ENCODE peak calls at places on chromosomes 4 and X, in nine cellular contexts. M is HTR-8/SVneo; J is H4; C is amniotic stem cell; R is stromal cell of bone marrow; F is posterior cingulate gyrus; T is Caco-2; V is activated T-cell treated with anti-CD3 and anti-CD28 coated beads, Interleukin-2, amount 50 U/mL, for 72 hours; P is naive thymus-derived CD8-positive, alpha-beta T cell. D is an unnamed sample.

GRCh38 chr4:8176547-8177399 is 18.2 kb upstream of the ABLIM2 start:
- DNase-seq in M (peak; percentile 78), J (peak; percentile 68), C (no peak), R (no peak), F (no peak), T (peak; percentile 71), V (peak; percentile 32), P (peak; percentile 62), D (no peak)

GRCh38 chr4:104677122-104677521 is 182.4 kb upstream of the CXXC4 start:
- DNase-seq in M (no peak), J (peak; percentile 55), C (no peak), R (no peak), F (no peak), T (no peak), V (no peak), P (no peak), D (no peak)

GRCh38 chrX:39289827-39290226 is 488.6 kb downstream of the MID1IP1 start:
- DNase-seq in M (no peak), J (no peak), C (no peak), R (no peak), F (no peak), T (no peak), V (no peak), P (no peak), D (no peak)

GRCh38 chr4:113505057-113505456 is 256.5 kb downstream of the CAMK2D start:
- DNase-seq in M (no peak), J (no peak), C (no peak), R (no peak), F (no peak), T (no peak), V (no peak), P (no peak), D (no peak)

GRCh38 chr4:60790608-60791007 is 409.5 kb upstream of the ADGRL3 start:
- DNase-seq in M (no peak), J (no peak), C (no peak), R (no peak), F (no peak), T (no peak), V (no peak), P (no peak), D (no peak)

GRCh38 chrX:135707880-135708279 is 5.6 kb upstream of the CT45A1 start:
- DNase-seq in M (no peak), J (peak; percentile 47), C (no peak), R (no peak), F (no peak), T (peak; percentile 36), V (peak; percentile 45), P (peak; percentile 4), D (no peak)

GRCh38 chr4:30836231-30836630 is 116.1 kb downstream of the PCDH7 start:
- DNase-seq in M (no peak), J (no peak), C (no peak), R (no peak), F (no peak), T (no peak), V (no peak), P (no peak), D (no peak)

GRCh38 chrX:35006361-35006760 is 63.8 kb downstream of the FAM47B start:
- DNase-seq in M (no peak), J (no peak), C (no peak), R (no peak), F (no peak), T (no peak), V (no peak), P (no peak), D (no peak)

GRCh38 chr4:143616771-143617170 is 83.7 kb downstream of the FREM3 start:
- DNase-seq in M (peak; percentile 2), J (peak; percentile 76), C (no peak), R (peak; percentile 64), F (no peak), T (no peak), V (peak; percentile 29), P (no peak), D (no peak)

GRCh38 chr4:113784497-113785254 is 23.1 kb upstream of the CAMK2D start:
- DNase-seq in M (peak; percentile 42), J (peak; percentile 89), C (peak; percentile 71), R (peak; percentile 98), F (no peak), T (no peak), V (no peak), P (no peak), D (peak; percentile 94)

GRCh38 chrX:34918091-34918736 is 24.4 kb upstream of the FAM47B start:
- DNase-seq in M (no peak), J (no peak), C (peak; percentile 8), R (peak; percentile 27), F (no peak), T (no peak), V (no peak), P (no peak), D (no peak)

GRCh38 chrX:103776586-103776985 is at the start of gene PLP1:
- DNase-seq in M (no peak), J (no peak), C (no peak), R (no peak), F (no peak), T (no peak), V (no peak), P (no peak), D (no peak)

GRCh38 chr4:145042601-145043000 is 55.4 kb downstream of the ANAPC10 start:
- DNase-seq in M (no peak), J (no peak), C (no peak), R (no peak), F (no peak), T (no peak), V (no peak), P (no peak), D (no peak)

GRCh38 chr4:8340721-8341680 is 71.4 kb downstream of the HTRA3 start:
- DNase-seq in M (no peak), J (no peak), C (no peak), R (no peak), F (peak; percentile 18), T (no peak), V (no peak), P (no peak), D (no peak)

GRCh38 chrX:50881028-50881427 is 29.5 kb upstream of the BMP15 start:
- DNase-seq in M (no peak), J (no peak), C (no peak), R (no peak), F (no peak), T (no peak), V (peak; percentile 1), P (no peak), D (no peak)

GRCh38 chr4:123849495-123849894 is 452.9 kb downstream of the SPRY1 start:
- DNase-seq in M (no peak), J (no peak), C (no peak), R (no peak), F (no peak), T (no peak), V (no peak), P (no peak), D (no peak)

GRCh38 chr4:86586160-86586572 is 7.9 kb upstream of the PTPN13 start:
- DNase-seq in M (no peak), J (no peak), C (no peak), R (no peak), F (no peak), T (no peak), V (no peak), P (no peak), D (no peak)

GRCh38 chr4:125420499-125420898 is 105.7 kb downstream of the FAT4 start:
- DNase-seq in M (no peak), J (no peak), C (no peak), R (no peak), F (no peak), T (no peak), V (no peak), P (no peak), D (no peak)

GRCh38 chr4:76545161-76545884 is 110.3 kb downstream of the SHROOM3 start:
- DNase-seq in M (peak; percentile 5), J (peak; percentile 39), C (no peak), R (no peak), F (no peak), T (no peak), V (no peak), P (peak; percentile 17), D (no peak)